ENCODE peak calls at places on chromosomes 3 and 15, in four cellular contexts. V is colonic mucosa, A is heart right ventricle, W is ascending aorta. K is an unnamed sample.
A peak's percentile ranks its signal among the peaks of the same experiment; 100 is the strongest.

GRCh38 chr3:110343945-110344344 is 727.7 kb upstream of the NECTIN3 start:
- DNase-seq in V (no peak), W (no peak), A (no peak), K (no peak)

GRCh38 chr3:124927454-124928079 is 7.0 kb downstream of the MUC13 start:
- DNase-seq in A (no peak), V (no peak), W (no peak), K (no peak)

GRCh38 chr15:67831363-67831762 is 6.1 kb downstream of the SKOR1 start:
- DNase-seq in W (no peak), A (no peak), V (no peak), K (no peak)

GRCh38 chr3:43770426-43771103 is 79.8 kb downstream of the ABHD5 start:
- DNase-seq in W (peak; percentile 49), V (peak; percentile 57), A (peak; percentile 65), K (no peak)

GRCh38 chr3:183697123-183697609 is 431 bp upstream of the YEATS2 start:
- DNase-seq in V (no peak), A (no peak), W (no peak), K (no peak)

GRCh38 chr3:38141952-38142273 is 3.5 kb downstream of the MYD88 start:
- DNase-seq in A (no peak), W (no peak), V (no peak), K (no peak)

GRCh38 chr3:65245133-65246076 is 557.6 kb upstream of the ADAMTS9 start:
- DNase-seq in W (no peak), V (no peak), A (no peak), K (no peak)

GRCh38 chr3:20201141-20201540 is 15.1 kb upstream of the SGO1 start:
- DNase-seq in V (no peak), A (no peak), W (no peak), K (no peak)

GRCh38 chr15:36254446-36254845 is 325.0 kb upstream of the CDIN1 start:
- DNase-seq in A (no peak), V (no peak), W (no peak), K (no peak)

GRCh38 chr3:123298903-123299302 is 97.2 kb downstream of the SEC22A start:
- DNase-seq in W (no peak), V (no peak), A (no peak), K (no peak)
- H3K27me3 ChIP-seq in W (no peaks in the 10 kb centered on the region), V (no peaks in the 10 kb centered on the region), A (no peaks in the 10 kb centered on the region), K (peaks cover 12% of the 10 kb centered on the region)

GRCh38 chr3:71649757-71650156 is 66.2 kb upstream of the FOXP1 start:
- DNase-seq in V (no peak), A (no peak), W (no peak), K (no peak)
- H3K27ac ChIP-seq in V (no peak overlapping the region), A (no peak overlapping the region), W (no peak overlapping the region), K (no peak overlapping the region)

GRCh38 chr15:31207246-31207645 is 105.7 kb upstream of the TRPM1 start:
- DNase-seq in W (no peak), V (no peak), A (no peak), K (no peak)

GRCh38 chr15:31200735-31201151 is 99.2 kb upstream of the TRPM1 start:
- DNase-seq in A (peak; percentile 75), W (no peak), V (peak; percentile 83), K (peak; percentile 75)

GRCh38 chr15:31206386-31207174 is 105.1 kb upstream of the TRPM1 start:
- DNase-seq in W (no peak), A (no peak), V (no peak), K (no peak)

GRCh38 chr15:31203999-31204398 is 102.5 kb upstream of the TRPM1 start:
- DNase-seq in V (no peak), W (no peak), A (no peak), K (no peak)

GRCh38 chr15:31202953-31203352 is 101.4 kb upstream of the TRPM1 start:
- DNase-seq in W (no peak), A (no peak), V (no peak), K (peak; percentile 57)
- H3K9me3 ChIP-seq in W (no peaks in the 10 kb centered on the region), A (no peaks in the 10 kb centered on the region), V (no peaks in the 10 kb centered on the region), K (no peaks in the 10 kb centered on the region)

GRCh38 chr3:189780556-189781270 is 149.5 kb downstream of the TP63 start:
- DNase-seq in A (no peak), W (no peak), V (no peak), K (no peak)

GRCh38 chr3:189776163-189776824 is 145.1 kb downstream of the TP63 start:
- DNase-seq in A (no peak), V (no peak), W (no peak), K (no peak)

GRCh38 chr3:189778340-189778950 is 147.3 kb downstream of the TP63 start:
- DNase-seq in A (no peak), W (no peak), V (no peak), K (no peak)

GRCh38 chr3:189779166-189779565 is 148.0 kb downstream of the TP63 start:
- DNase-seq in A (no peak), V (no peak), W (no peak), K (no peak)

DNA sequence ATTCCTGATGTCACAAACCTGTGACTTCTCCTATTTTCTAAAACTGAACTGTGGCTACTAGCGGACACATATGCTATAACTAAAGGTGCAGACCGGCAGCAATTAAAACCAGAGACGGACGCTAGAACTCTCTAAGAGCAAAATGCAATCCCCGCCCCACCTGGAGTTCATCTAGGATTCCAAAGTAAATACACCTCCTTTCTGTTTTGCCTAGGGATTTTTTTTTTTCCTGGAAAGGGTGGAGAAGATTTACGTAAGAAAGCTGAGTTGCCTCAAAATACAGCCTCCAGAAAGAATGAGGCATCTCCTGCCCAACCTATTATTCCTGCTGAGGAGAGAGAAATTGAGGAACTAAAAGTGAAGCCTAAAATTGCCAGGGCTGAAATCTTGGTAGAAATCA is 150.2 kb downstream of the TP63 start:
- DNase-seq in W (no peak), A (no peak), V (peak; percentile 20), K (no peak)
- H3K27me3 ChIP-seq in W (no peaks in the 10 kb centered on the region), A (no peaks in the 10 kb centered on the region), V (no peaks in the 10 kb centered on the region), K (no peaks in the 10 kb centered on the region)

DNA sequence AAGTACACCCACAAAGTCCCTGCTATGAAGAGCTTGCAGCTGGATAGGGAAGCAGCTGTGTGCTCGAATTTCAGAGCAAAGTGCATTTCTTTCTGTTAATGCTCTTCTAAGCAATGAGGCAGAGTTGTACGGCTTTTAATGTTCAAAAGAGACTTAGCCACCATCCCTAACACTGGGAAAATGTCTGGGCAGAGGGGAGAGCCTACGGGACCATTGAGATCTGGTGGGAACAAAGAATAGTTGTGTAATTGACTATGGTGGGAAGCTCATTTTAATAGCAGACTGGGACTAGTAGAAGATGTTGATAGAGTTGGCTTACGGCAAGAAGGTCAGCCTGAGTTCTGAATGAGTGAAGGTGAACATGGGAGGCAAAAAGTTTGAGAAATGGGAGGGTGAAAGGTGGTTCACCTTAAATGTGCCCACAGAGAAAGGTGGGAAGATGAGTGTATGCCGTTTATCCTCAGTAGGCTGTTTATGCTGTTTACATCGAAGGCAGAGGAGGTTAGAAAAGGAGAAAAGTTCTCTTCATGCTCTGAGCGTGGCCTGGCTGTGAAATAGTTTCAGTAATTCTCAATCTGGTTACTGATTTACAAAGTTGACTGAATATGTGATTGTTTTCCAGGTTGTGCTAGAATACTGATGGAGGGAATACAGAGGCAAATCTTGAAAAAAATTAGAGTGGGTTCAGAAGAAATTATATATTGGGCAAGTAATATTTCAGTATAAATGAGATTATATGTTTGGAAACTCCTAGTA is 22.9 kb upstream of the UTS2B start:
- DNase-seq in V (no peak), W (no peak), A (no peak), K (no peak)
- H3K27ac ChIP-seq in V (no peak overlapping the region), W (no peak overlapping the region), A (no peak overlapping the region), K (no peak overlapping the region)

DNA sequence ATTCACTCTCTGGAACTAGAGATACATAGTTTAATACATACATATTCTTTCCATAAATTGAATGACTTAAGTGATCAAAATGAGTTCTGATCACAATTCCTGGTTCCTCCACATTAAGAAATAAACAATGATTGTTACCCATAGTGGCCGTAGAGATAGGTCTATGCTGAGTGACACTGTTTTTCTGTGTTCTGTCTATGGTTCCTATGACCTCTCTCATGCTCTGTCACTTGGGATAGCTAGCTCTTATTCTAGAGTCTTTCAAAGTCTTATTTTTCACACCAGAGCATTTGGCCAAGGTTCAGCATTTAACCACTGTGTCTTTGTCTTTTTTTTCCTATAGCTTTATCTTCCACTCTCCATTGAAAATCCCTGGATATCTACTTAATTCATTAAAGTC is 132.4 kb downstream of the GOLGA6L6 start:
- DNase-seq in V (no peak), A (no peak), W (no peak), K (no peak)
- H3K9me3 ChIP-seq in V (peaks cover 3% of the 10 kb centered on the region), A (peaks cover 18% of the 10 kb centered on the region), W (peaks cover 3% of the 10 kb centered on the region), K (no peaks in the 10 kb centered on the region)

GRCh38 chr3:128499724-128500275 is 6.8 kb upstream of the GATA2 start:
- DNase-seq in W (no peak), V (peak; percentile 10), A (no peak), K (no peak)
- H3K27me3 ChIP-seq in W (peaks cover 6% of the 10 kb centered on the region), V (peaks cover 26% of the 10 kb centered on the region), A (peaks cover 3% of the 10 kb centered on the region), K (peaks cover 4% of the 10 kb centered on the region)

GRCh38 chr3:49805884-49806701 is 3.0 kb downstream of the INKA1 start:
- DNase-seq in W (no peak), A (peak; percentile 49), V (peak; percentile 38), K (no peak)
- H3K27ac ChIP-seq in W (peak overlapping the region; percentile 98), A (peak overlapping the region; percentile 68), V (peak overlapping the region; percentile 36), K (no peak overlapping the region)

GRCh38 chr3:93861021-93861420 is 112.7 kb downstream of the PROS1 start:
- DNase-seq in A (no peak), W (no peak), V (no peak), K (no peak)
- H3K9me3 ChIP-seq in A (no peaks in the 10 kb centered on the region), W (no peaks in the 10 kb centered on the region), V (no peaks in the 10 kb centered on the region), K (peaks cover 3% of the 10 kb centered on the region)